ENCODE peak calls at places on chromosomes 1 and 21, in six cellular contexts. J, L, M, Z, G and E are unnamed samples.

GRCh38 chr1:18201997-18202719 is 94.6 kb downstream of the IGSF21 start:
- DNase-seq in J (no peak), L (no peak), M (no peak), Z (no peak), G (no peak), E (no peak)

GRCh38 chr1:112296908-112297307 is 99.1 kb upstream of the CTTNBP2NL start:
- DNase-seq in J (no peak), L (no peak), M (no peak), Z (no peak), G (no peak), E (no peak)

GRCh38 chr1:227731696-227732585 is 3.2 kb downstream of the JMJD4 start:
- DNase-seq in J (no peak), L (no peak), M (no peak), Z (no peak), G (no peak), E (no peak)

GRCh38 chr1:70504821-70505193 is 93.7 kb downstream of the CTH start:
- DNase-seq in J (no peak), L (peak; percentile 29), M (peak; percentile 94), Z (no peak), G (no peak), E (no peak)

GRCh38 chr1:219402925-219403324 is 210.0 kb downstream of the ZC3H11B start:
- DNase-seq in J (no peak), L (no peak), M (no peak), Z (no peak), G (no peak), E (no peak)

GRCh38 chr1:14655386-14655785 is 56.9 kb downstream of the KAZN start:
- DNase-seq in J (no peak), L (no peak), M (no peak), Z (no peak), G (no peak), E (no peak)

GRCh38 chr1:45846931-45847330 is 43.5 kb downstream of the MAST2 start:
- DNase-seq in J (no peak), L (no peak), M (peak; percentile 69), Z (no peak), G (no peak), E (no peak)

GRCh38 chr1:56153276-56153675 is 426.1 kb downstream of the PLPP3 start:
- DNase-seq in J (no peak), L (no peak), M (no peak), Z (no peak), G (no peak), E (no peak)

GRCh38 chr1:156356875-156357534 is 12.0 kb upstream of the RHBG start:
- DNase-seq in J (no peak), L (no peak), M (peak; percentile 36), Z (peak; percentile 49), G (peak; percentile 75), E (peak; percentile 50)

GRCh38 chr1:22143065-22143514 is at the start of gene WNT4:
- DNase-seq in J (no peak), L (no peak), M (peak; percentile 37), Z (no peak), G (no peak), E (peak; percentile 60)

GRCh38 chr1:201676061-201676644 is 137.2 kb downstream of the NAV1 start:
- DNase-seq in J (no peak), L (no peak), M (peak; percentile 76), Z (no peak), G (no peak), E (peak; percentile 48)

GRCh38 chr1:169797281-169797680 is 2.6 kb upstream of the METTL18 start:
- DNase-seq in J (no peak), L (no peak), M (no peak), Z (no peak), G (no peak), E (no peak)

GRCh38 chr1:223551610-223552009 is 113.9 kb downstream of the CAPN8 start:
- DNase-seq in J (no peak), L (no peak), M (no peak), Z (no peak), G (no peak), E (no peak)

GRCh38 chr1:28096210-28097099 is 8.0 kb upstream of the EYA3 start:
- DNase-seq in J (no peak), L (no peak), M (no peak), Z (no peak), G (no peak), E (no peak)

GRCh38 chr1:99481391-99481996 is 164.4 kb upstream of the PALMD start:
- DNase-seq in J (peak; percentile 9), L (peak; percentile 58), M (peak; percentile 63), Z (peak; percentile 37), G (peak; percentile 61), E (no peak)

GRCh38 chr1:1567831-1568380 is 6.8 kb downstream of the SSU72 start:
- DNase-seq in J (no peak), L (no peak), M (no peak), Z (no peak), G (no peak), E (no peak)

GRCh38 chr1:104182251-104182650 is 432.6 kb downstream of the AMY1C start:
- DNase-seq in J (no peak), L (no peak), M (no peak), Z (no peak), G (no peak), E (no peak)

GRCh38 chr1:236809133-236809532 is 14.0 kb downstream of the MTR start:
- DNase-seq in J (no peak), L (no peak), M (no peak), Z (no peak), G (no peak), E (no peak)

GRCh38 chr1:193104496-193104905 is 713 bp downstream of the GLRX2 start:
- DNase-seq in J (no peak), L (peak; percentile 20), M (peak; percentile 74), Z (no peak), G (no peak), E (peak; percentile 26)

GRCh38 chr1:95408506-95409136 is 174.6 kb downstream of the RWDD3 start:
- DNase-seq in J (no peak), L (no peak), M (no peak), Z (no peak), G (no peak), E (no peak)

GRCh38 chr1:67759066-67759465 is 74.1 kb downstream of the GADD45A start:
- DNase-seq in J (no peak), L (no peak), M (no peak), Z (no peak), G (peak; percentile 35), E (no peak)

GRCh38 chr1:154344977-154345837 is 19.9 kb downstream of the ATP8B2 start:
- DNase-seq in J (no peak), L (no peak), M (peak; percentile 39), Z (peak; percentile 75), G (no peak), E (no peak)

GRCh38 chr1:179298952-179299351 is 5.4 kb downstream of the SOAT1 start:
- DNase-seq in J (no peak), L (no peak), M (no peak), Z (peak; percentile 75), G (no peak), E (no peak)

GRCh38 chr1:43563779-43564616 is 33.3 kb downstream of the PTPRF start:
- DNase-seq in J (no peak), L (no peak), M (no peak), Z (no peak), G (peak; percentile 12), E (no peak)

GRCh38 chr1:33893147-33893830 is 29.4 kb downstream of the HMGB4 start:
- DNase-seq in J (no peak), L (no peak), M (no peak), Z (no peak), G (no peak), E (no peak)

GRCh38 chr21:33969600-33969999 is 54.0 kb upstream of the ATP5PO start:
- DNase-seq in J (no peak), L (no peak), M (no peak), Z (no peak), G (no peak), E (no peak)

GRCh38 chr1:190759807-190760206 is 282.1 kb upstream of the BRINP3 start:
- DNase-seq in J (no peak), L (no peak), M (no peak), Z (no peak), G (no peak), E (no peak)

GRCh38 chr1:223618680-223619079 is 46.8 kb downstream of the CAPN8 start:
- DNase-seq in J (no peak), L (no peak), M (no peak), Z (no peak), G (no peak), E (no peak)

GRCh38 chr1:207318072-207318619 is 3.3 kb upstream of the CD55 start:
- DNase-seq in J (no peak), L (no peak), M (no peak), Z (no peak), G (no peak), E (no peak)

GRCh38 chr1:203172184-203173115 is 3.2 kb downstream of the MYBPH start:
- DNase-seq in J (no peak), L (no peak), M (peak; percentile 62), Z (peak; percentile 11), G (peak; percentile 46), E (peak; percentile 84)

GRCh38 chr1:77631302-77631701 is 51.2 kb downstream of the ZZZ3 start:
- DNase-seq in J (no peak), L (no peak), M (no peak), Z (no peak), G (no peak), E (no peak)

GRCh38 chr1:118826669-118827068 is 161.5 kb downstream of the TBX15 start:
- DNase-seq in J (no peak), L (no peak), M (no peak), Z (no peak), G (no peak), E (no peak)

GRCh38 chr1:212377644-212378043 is 37.0 kb downstream of the PACC1 start:
- DNase-seq in J (no peak), L (no peak), M (no peak), Z (no peak), G (no peak), E (no peak)

GRCh38 chr1:109819365-109819764 is 55.6 kb upstream of the EPS8L3 start:
- DNase-seq in J (no peak), L (no peak), M (no peak), Z (no peak), G (no peak), E (no peak)